ENCODE peak calls at places on chromosomes 12 and 14, in eight cellular contexts. D, F, K, Z, O, S, A and I are unnamed samples.

GRCh38 chr14:72142328-72142727 is 210.1 kb downstream of the RGS6 start:
- DNase-seq in F (no peak), D (no peak), Z (no peak), A (no peak), O (no peak), K (no peak), S (no peak), I (no peak)

GRCh38 chr12:116492703-116493324 is 66.4 kb upstream of the MAP1LC3B2 start:
- DNase-seq in Z (peak), A (peak), S (no peak), O (no peak), D (no peak), F (peak), K (peak), I (no peak)

GRCh38 chr12:31880340-31880739 is 78.9 kb upstream of the RESF1 start:
- DNase-seq in F (no peak), S (no peak), K (no peak), A (no peak), Z (no peak), D (no peak), O (no peak), I (no peak)

GRCh38 chr12:24823808-24824515 is 124.9 kb downstream of the BCAT1 start:
- DNase-seq in S (no peak), K (no peak), A (no peak), Z (no peak), O (no peak), D (no peak), F (no peak), I (no peak)

GRCh38 chr14:105797546-105797945 is 271.2 kb downstream of the TMEM121 start:
- DNase-seq in A (no peak), S (no peak), Z (no peak), O (no peak), K (no peak), F (no peak), D (no peak), I (no peak)

GRCh38 chr14:77260631-77261030 is 10.4 kb downstream of the NGB start:
- DNase-seq in S (no peak), Z (no peak), F (no peak), K (no peak), D (no peak), A (no peak), O (no peak), I (no peak)

GRCh38 chr12:48795550-48796455 is 6.9 kb upstream of the ADCY6 start:
- DNase-seq in Z (peak), K (peak), D (peak), F (peak), O (no peak), S (peak), A (peak), I (peak)

GRCh38 chr12:5081016-5081415 is 37.3 kb downstream of the KCNA5 start:
- DNase-seq in S (no peak), O (no peak), Z (no peak), A (no peak), F (no peak), D (no peak), K (no peak), I (no peak)

GRCh38 chr12:47834199-47835016 is 14.7 kb upstream of the HDAC7 start:
- DNase-seq in F (no peak), K (no peak), S (no peak), A (no peak), D (no peak), O (no peak), Z (no peak), I (no peak)

GRCh38 chr14:34329281-34329680 is 132.8 kb downstream of the SPTSSA start:
- DNase-seq in O (no peak), S (no peak), A (no peak), F (no peak), Z (no peak), K (no peak), D (no peak), I (no peak)

GRCh38 chr12:57266681-57267080 is 15.7 kb upstream of the STAC3 start:
- DNase-seq in S (no peak), A (no peak), O (no peak), K (no peak), D (no peak), F (no peak), Z (no peak), I (no peak)

GRCh38 chr12:30417697-30418231 is 277.9 kb downstream of the IPO8 start:
- DNase-seq in A (peak), D (no peak), Z (peak), S (no peak), F (no peak), O (peak), K (peak), I (no peak)

GRCh38 chr12:40762072-40762471 is 69.8 kb downstream of the CNTN1 start:
- DNase-seq in F (no peak), O (no peak), Z (no peak), A (no peak), D (no peak), S (no peak), K (no peak), I (no peak)

GRCh38 chr12:93025145-93026103 is 96.3 kb upstream of the EEA1 start:
- DNase-seq in O (peak), F (peak), K (peak), A (peak), S (no peak), Z (peak), D (peak), I (no peak)

GRCh38 chr12:121132601-121133481 is at the start of gene P2RX7:
- DNase-seq in O (peak), D (peak), A (peak), S (peak), K (peak), Z (peak), F (peak), I (peak)

GRCh38 chr12:76002598-76003262 is 28.8 kb downstream of the PHLDA1 start:
- DNase-seq in A (no peak), O (no peak), S (no peak), F (no peak), K (peak), D (no peak), Z (no peak), I (no peak)

GRCh38 chr14:81435048-81435577 is 35.0 kb upstream of the STON2 start:
- DNase-seq in F (no peak), S (no peak), Z (no peak), A (no peak), O (no peak), D (no peak), K (no peak), I (no peak)

GRCh38 chr12:131816495-131816894 is 11.7 kb upstream of the MMP17 start:
- DNase-seq in K (no peak), D (no peak), O (no peak), Z (no peak), A (no peak), F (no peak), S (no peak), I (no peak)

GRCh38 chr14:91835920-91836843 is 31.2 kb downstream of the TC2N start:
- DNase-seq in D (peak), A (peak), F (peak), O (no peak), S (peak), Z (peak), K (no peak), I (peak)